ENCODE peak calls at places on chromosome 12, in six cellular contexts. T is right lobe of liver, L is tibial nerve, M is left ventricle myocardium inferior, V is mesendoderm, Z is H9. P is an unnamed sample.
A peak's percentile ranks its signal among the peaks of the same experiment; 100 is the strongest.

GRCh38 chr12:1591543-1591942 is 2.8 kb downstream of the FBXL14 start:
- DNase-seq in T (no peak), L (no peak), M (no peak), V (peak; percentile 52), Z (no peak), P (no peak)

GRCh38 chr12:47097276-47097896 is 17.6 kb upstream of the AMIGO2 start:
- DNase-seq in T (no peak), L (no peak), M (no peak), V (no peak), Z (no peak), P (no peak)

GRCh38 chr12:9066755-9067433 is 48.8 kb downstream of the A2M start:
- DNase-seq in T (no peak), L (no peak), M (no peak), V (no peak), Z (no peak), P (no peak)

GRCh38 chr12:2959508-2960431 is 573 bp downstream of the TEAD4 start:
- DNase-seq in T (no peak), L (peak; percentile 10), M (peak; percentile 34), V (peak; percentile 52), Z (peak; percentile 56), P (peak; percentile 50)

GRCh38 chr12:118052324-118053070 is 8.5 kb downstream of the WSB2 start:
- DNase-seq in T (peak; percentile 93), L (peak; percentile 83), M (peak; percentile 72), V (peak; percentile 90), Z (peak; percentile 35), P (peak; percentile 12)

GRCh38 chr12:103680591-103681065 is 93.6 kb downstream of the STAB2 start:
- DNase-seq in T (no peak), L (no peak), M (peak; percentile 72), V (peak; percentile 93), Z (no peak), P (no peak)

GRCh38 chr12:65826513-65827171 is 2.4 kb downstream of the HMGA2 start:
- DNase-seq in T (no peak), L (no peak), M (no peak), V (peak; percentile 47), Z (no peak), P (no peak)

GRCh38 chr12:103128862-103129501 is 171.5 kb downstream of the ASCL1 start:
- DNase-seq in T (peak; percentile 80), L (no peak), M (no peak), V (no peak), Z (no peak), P (no peak)

GRCh38 chr12:116426391-116427136 is 132.6 kb upstream of the MAP1LC3B2 start:
- DNase-seq in T (no peak), L (peak; percentile 71), M (peak; percentile 35), V (peak; percentile 100), Z (peak; percentile 96), P (no peak)

GRCh38 chr12:47938093-47938492 is 25.3 kb upstream of the TMEM106C start:
- DNase-seq in T (no peak), L (no peak), M (no peak), V (no peak), Z (no peak), P (no peak)

GRCh38 chr12:45260481-45260824 is 44.6 kb downstream of the ANO6 start:
- DNase-seq in T (no peak), L (no peak), M (no peak), V (no peak), Z (no peak), P (no peak)

GRCh38 chr12:96047621-96048211 is 12.3 kb upstream of the LTA4H start:
- DNase-seq in T (no peak), L (peak; percentile 29), M (no peak), V (no peak), Z (no peak), P (no peak)

GRCh38 chr12:106157802-106158201 is 19.0 kb upstream of the NUAK1 start:
- DNase-seq in T (no peak), L (no peak), M (no peak), V (no peak), Z (no peak), P (no peak)

GRCh38 chr12:48973084-48973483 is 1.5 kb upstream of the WNT10B start:
- DNase-seq in T (no peak), L (peak; percentile 77), M (no peak), V (no peak), Z (no peak), P (no peak)

GRCh38 chr12:120089105-120089504 is 27.4 kb downstream of the RAB35 start:
- DNase-seq in T (no peak), L (no peak), M (no peak), V (no peak), Z (no peak), P (no peak)

GRCh38 chr12:116317986-116318737 is 40.7 kb upstream of the MED13L start:
- DNase-seq in T (no peak), L (no peak), M (no peak), V (no peak), Z (no peak), P (no peak)

GRCh38 chr12:47078733-47079364 is 572 bp upstream of the PCED1B start:
- DNase-seq in T (no peak), L (no peak), M (no peak), V (no peak), Z (no peak), P (no peak)

GRCh38 chr12:90959538-90960139 is 4.7 kb upstream of the CCER1 start:
- DNase-seq in T (no peak), L (peak; percentile 42), M (no peak), V (peak; percentile 52), Z (no peak), P (no peak)

GRCh38 chr12:52203126-52203921 is 11.5 kb upstream of the KRT80 start:
- DNase-seq in T (no peak), L (peak; percentile 70), M (peak; percentile 42), V (peak; percentile 69), Z (no peak), P (peak; percentile 21)

GRCh38 chr12:6265038-6265405 is 45.5 kb upstream of the PLEKHG6 start:
- DNase-seq in T (no peak), L (no peak), M (no peak), V (no peak), Z (no peak), P (no peak)

GRCh38 chr12:6267007-6267721 is 43.3 kb upstream of the PLEKHG6 start:
- DNase-seq in T (no peak), L (no peak), M (no peak), V (no peak), Z (no peak), P (no peak)

GRCh38 chr12:6268484-6269157 is 41.9 kb upstream of the PLEKHG6 start:
- DNase-seq in T (no peak), L (no peak), M (no peak), V (no peak), Z (no peak), P (no peak)

GRCh38 chr12:6264402-6265037 is 46.0 kb upstream of the PLEKHG6 start:
- DNase-seq in T (no peak), L (no peak), M (no peak), V (peak; percentile 41), Z (no peak), P (no peak)

GRCh38 chr12:6266431-6267006 is 44.0 kb upstream of the PLEKHG6 start:
- DNase-seq in T (no peak), L (no peak), M (no peak), V (no peak), Z (no peak), P (no peak)
- H3K27ac ChIP-seq in T (no peak overlapping the region), L (no peak overlapping the region), M (no peak overlapping the region), V (no peak overlapping the region), Z (no peak overlapping the region), P (no peak overlapping the region)

DNA sequence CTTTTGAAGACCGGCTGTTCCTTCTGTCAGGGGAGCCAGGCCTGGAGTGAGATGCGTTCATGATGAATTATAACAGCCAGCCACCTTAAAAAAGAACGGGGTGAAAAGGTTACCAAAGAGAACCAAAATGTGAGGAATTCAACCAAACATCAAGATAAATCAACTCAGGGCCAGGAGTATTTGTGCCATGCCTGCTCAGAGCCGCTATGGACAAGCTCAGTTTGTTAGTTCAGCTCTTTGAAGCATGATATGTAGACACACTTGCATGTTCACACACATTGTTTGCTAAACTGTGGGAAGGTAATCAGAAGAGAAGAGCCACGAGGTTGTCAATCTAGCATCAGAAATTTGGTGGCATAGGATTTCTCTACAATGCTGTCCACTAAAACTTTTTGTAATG is 367.4 kb upstream of the TBX3 start:
- DNase-seq in T (no peak), L (no peak), M (no peak), V (no peak), Z (no peak), P (no peak)
- H3K27ac ChIP-seq in T (no peak overlapping the region), L (no peak overlapping the region), M (no peak overlapping the region), V (no peak overlapping the region), Z (no peak overlapping the region), P (no peak overlapping the region)

GRCh38 chr12:114741940-114742339 is 58.0 kb upstream of the TBX3 start:
- DNase-seq in T (no peak), L (no peak), M (no peak), V (no peak), Z (no peak), P (no peak)
- H3K27ac ChIP-seq in T (no peak overlapping the region), L (no peak overlapping the region), M (no peak overlapping the region), V (no peak overlapping the region), Z (no peak overlapping the region), P (no peak overlapping the region)

DNA sequence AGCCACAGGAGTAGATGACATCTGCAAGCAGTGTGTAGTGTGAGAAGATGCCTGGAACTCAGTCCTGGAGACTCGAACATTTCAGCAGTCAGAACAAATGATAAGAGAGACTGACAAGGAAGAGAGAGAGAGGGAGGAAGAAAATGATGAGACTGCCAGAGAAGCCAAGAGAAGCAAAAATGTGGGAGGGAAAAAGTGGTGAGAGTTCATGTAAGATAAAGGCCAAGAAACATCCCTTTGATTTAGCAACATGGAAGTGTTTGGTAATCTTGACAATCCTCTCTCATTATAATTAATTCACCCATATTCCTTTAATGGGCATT is 42.6 kb downstream of the LIMA1 start:
- DNase-seq in T (no peak), L (no peak), M (no peak), V (no peak), Z (no peak), P (no peak)
- H3K27ac ChIP-seq in T (no peak overlapping the region), L (peak overlapping the region; percentile 92), M (peak overlapping the region; percentile 80), V (no peak overlapping the region), Z (no peak overlapping the region), P (no peak overlapping the region)

DNA sequence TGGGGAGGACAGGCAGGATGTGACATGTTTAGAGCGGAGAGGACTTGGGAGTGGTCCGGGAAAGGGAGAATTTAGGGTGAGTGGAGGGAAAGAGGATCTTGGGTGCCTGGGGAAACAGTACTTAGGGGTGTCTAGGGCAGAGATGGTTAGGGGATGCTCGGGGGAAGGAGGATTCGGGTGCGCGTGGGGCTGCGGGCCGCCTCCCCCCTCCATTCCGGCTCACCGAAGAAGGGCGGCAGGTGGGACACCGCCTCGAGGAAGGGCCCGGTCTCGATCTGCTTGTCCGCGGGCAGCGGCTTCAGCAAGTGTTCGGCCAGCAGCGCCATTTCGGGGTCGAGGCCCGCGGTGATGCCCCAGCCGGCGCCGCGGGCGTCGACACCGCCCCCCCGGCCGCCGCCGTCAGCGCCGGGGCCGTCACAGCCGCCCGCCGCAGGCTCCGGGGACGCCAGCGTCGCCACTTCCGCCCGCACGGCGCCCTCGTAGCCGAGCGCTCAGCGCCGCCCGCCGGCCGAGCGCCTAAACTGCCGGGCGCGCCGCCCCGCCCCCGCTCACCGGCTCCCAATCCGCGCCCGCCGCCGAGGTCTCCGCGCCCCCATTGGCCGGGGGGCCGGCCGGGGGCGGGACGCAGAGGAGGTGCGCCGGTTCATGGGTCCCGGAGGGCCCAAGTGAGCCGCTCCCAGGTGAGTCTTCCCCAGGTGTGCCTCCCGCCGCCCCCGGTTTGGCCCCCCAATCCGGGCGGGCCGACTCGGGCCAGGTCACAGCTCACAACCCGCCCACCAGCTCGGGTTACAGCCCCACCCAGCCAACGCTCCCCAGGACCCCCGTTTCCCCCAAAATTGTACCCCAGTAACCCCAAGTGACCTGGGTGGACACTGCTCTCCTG is at the start of gene GLTP:
- DNase-seq in T (peak; percentile 88), L (peak; percentile 67), M (peak; percentile 87), V (peak; percentile 91), Z (peak; percentile 95), P (peak; percentile 77)
- H3K27ac ChIP-seq in T (peak within 1 kb of the TSS; percentile 65), L (peak within 1 kb of the TSS; percentile 92), M (peak within 1 kb of the TSS; percentile 83), V (peak within 1 kb of the TSS; percentile 96), Z (peak within 1 kb of the TSS; percentile 86), P (peak within 1 kb of the TSS; percentile 94)

GRCh38 chr12:26293612-26294011 is 98.2 kb downstream of the SSPN start:
- DNase-seq in T (no peak), L (no peak), M (no peak), V (no peak), Z (no peak), P (no peak)
- H3K27ac ChIP-seq in T (no peak overlapping the region), L (no peak overlapping the region), M (no peak overlapping the region), V (no peak overlapping the region), Z (no peak overlapping the region), P (no peak overlapping the region)

P was measured in caudate nucleus.